ENCODE peak calls at places on chromosomes 2 and 18, in five cellular contexts. One of them, this sample, is unnamed.

GRCh38 chr2:229090231-229090630 is 180.9 kb downstream of the PID1 start:
- DNase-seq in activated CD4-positive, alpha-beta T cell treated with anti-CD3 and anti-CD28 coated beads, Interleukin-2, amount 50 U/mL, for 1 hour: no peak
- DNase-seq in GM23338: peak; percentile 9
- DNase-seq in A549: no peak
- DNase-seq in B cell: no peak
- DNase-seq in this sample: no peak

GRCh38 chr2:59302683-59303082 is 1061.6 kb upstream of the FANCL start:
- DNase-seq in A549: no peak
- DNase-seq in B cell: no peak
- DNase-seq in activated CD4-positive, alpha-beta T cell treated with anti-CD3 and anti-CD28 coated beads, Interleukin-2, amount 50 U/mL, for 1 hour: no peak
- DNase-seq in GM23338: no peak
- DNase-seq in this sample: no peak

GRCh38 chr18:70450658-70451253 is 161.9 kb downstream of the SOCS6 start:
- DNase-seq in activated CD4-positive, alpha-beta T cell treated with anti-CD3 and anti-CD28 coated beads, Interleukin-2, amount 50 U/mL, for 1 hour: no peak
- DNase-seq in A549: no peak
- DNase-seq in B cell: no peak
- DNase-seq in GM23338: peak; percentile 41
- DNase-seq in this sample: no peak

GRCh38 chr2:37877457-37878315 is 47.4 kb upstream of the RMDN2 start:
- DNase-seq in B cell: peak; percentile 31
- DNase-seq in GM23338: peak; percentile 81
- DNase-seq in A549: peak; percentile 59
- DNase-seq in activated CD4-positive, alpha-beta T cell treated with anti-CD3 and anti-CD28 coated beads, Interleukin-2, amount 50 U/mL, for 1 hour: no peak
- DNase-seq in this sample: no peak

GRCh38 chr2:234290671-234291070 is 206.2 kb downstream of the ARL4C start:
- DNase-seq in GM23338: no peak
- DNase-seq in A549: no peak
- DNase-seq in B cell: peak; percentile 46
- DNase-seq in activated CD4-positive, alpha-beta T cell treated with anti-CD3 and anti-CD28 coated beads, Interleukin-2, amount 50 U/mL, for 1 hour: peak; percentile 77
- DNase-seq in this sample: no peak

GRCh38 chr18:76058146-76058545 is 436.9 kb downstream of the ZNF516 start:
- DNase-seq in GM23338: no peak
- DNase-seq in A549: no peak
- DNase-seq in B cell: no peak
- DNase-seq in activated CD4-positive, alpha-beta T cell treated with anti-CD3 and anti-CD28 coated beads, Interleukin-2, amount 50 U/mL, for 1 hour: no peak
- DNase-seq in this sample: no peak

GRCh38 chr2:241546771-241547498 is 11.6 kb upstream of the BOK start:
- DNase-seq in A549: no peak
- DNase-seq in B cell: no peak
- DNase-seq in GM23338: peak; percentile 57
- DNase-seq in activated CD4-positive, alpha-beta T cell treated with anti-CD3 and anti-CD28 coated beads, Interleukin-2, amount 50 U/mL, for 1 hour: no peak
- DNase-seq in this sample: peak; percentile 67

GRCh38 chr2:210086292-210086691 is 83.9 kb downstream of the RPE start:
- DNase-seq in activated CD4-positive, alpha-beta T cell treated with anti-CD3 and anti-CD28 coated beads, Interleukin-2, amount 50 U/mL, for 1 hour: no peak
- DNase-seq in GM23338: no peak
- DNase-seq in A549: no peak
- DNase-seq in B cell: no peak
- DNase-seq in this sample: no peak

GRCh38 chr2:224837558-224837957 is 121.4 kb upstream of the CCDC195 start:
- DNase-seq in A549: no peak
- DNase-seq in GM23338: no peak
- DNase-seq in B cell: no peak
- DNase-seq in activated CD4-positive, alpha-beta T cell treated with anti-CD3 and anti-CD28 coated beads, Interleukin-2, amount 50 U/mL, for 1 hour: no peak
- DNase-seq in this sample: no peak

GRCh38 chr2:67733517-67733916 is 329.3 kb downstream of the C1D start:
- DNase-seq in B cell: no peak
- DNase-seq in activated CD4-positive, alpha-beta T cell treated with anti-CD3 and anti-CD28 coated beads, Interleukin-2, amount 50 U/mL, for 1 hour: no peak
- DNase-seq in GM23338: peak; percentile 66
- DNase-seq in A549: peak; percentile 21
- DNase-seq in this sample: no peak

GRCh38 chr2:140526575-140526974 is 1604.2 kb downstream of the LRP1B start:
- DNase-seq in activated CD4-positive, alpha-beta T cell treated with anti-CD3 and anti-CD28 coated beads, Interleukin-2, amount 50 U/mL, for 1 hour: no peak
- DNase-seq in B cell: no peak
- DNase-seq in GM23338: peak; percentile 3
- DNase-seq in A549: no peak
- DNase-seq in this sample: no peak

GRCh38 chr2:234763051-234763909 is 188.5 kb upstream of the SH3BP4 start:
- DNase-seq in A549: no peak
- DNase-seq in activated CD4-positive, alpha-beta T cell treated with anti-CD3 and anti-CD28 coated beads, Interleukin-2, amount 50 U/mL, for 1 hour: no peak
- DNase-seq in B cell: no peak
- DNase-seq in GM23338: no peak
- DNase-seq in this sample: no peak

GRCh38 chr2:204234879-204235278 is 298.3 kb downstream of the ICOS start:
- DNase-seq in activated CD4-positive, alpha-beta T cell treated with anti-CD3 and anti-CD28 coated beads, Interleukin-2, amount 50 U/mL, for 1 hour: no peak
- DNase-seq in B cell: no peak
- DNase-seq in A549: no peak
- DNase-seq in GM23338: no peak
- DNase-seq in this sample: peak; percentile 57

GRCh38 chr2:121376851-121377250 is 91.8 kb upstream of the TFCP2L1 start:
- DNase-seq in GM23338: no peak
- DNase-seq in A549: no peak
- DNase-seq in activated CD4-positive, alpha-beta T cell treated with anti-CD3 and anti-CD28 coated beads, Interleukin-2, amount 50 U/mL, for 1 hour: no peak
- DNase-seq in B cell: no peak
- DNase-seq in this sample: no peak

GRCh38 chr18:69636529-69637301 is 236.0 kb downstream of the DOK6 start:
- DNase-seq in GM23338: peak; percentile 66
- DNase-seq in A549: no peak
- DNase-seq in B cell: no peak
- DNase-seq in activated CD4-positive, alpha-beta T cell treated with anti-CD3 and anti-CD28 coated beads, Interleukin-2, amount 50 U/mL, for 1 hour: peak; percentile 11
- DNase-seq in this sample: no peak

GRCh38 chr18:8609711-8610441 is 639 bp downstream of the RAB12 start:
- DNase-seq in B cell: peak; percentile 28
- DNase-seq in A549: no peak
- DNase-seq in GM23338: no peak
- DNase-seq in activated CD4-positive, alpha-beta T cell treated with anti-CD3 and anti-CD28 coated beads, Interleukin-2, amount 50 U/mL, for 1 hour: no peak
- DNase-seq in this sample: no peak

GRCh38 chr2:238793351-238793750 is 54.5 kb upstream of the TWIST2 start:
- DNase-seq in GM23338: no peak
- DNase-seq in activated CD4-positive, alpha-beta T cell treated with anti-CD3 and anti-CD28 coated beads, Interleukin-2, amount 50 U/mL, for 1 hour: no peak
- DNase-seq in A549: no peak
- DNase-seq in B cell: no peak
- DNase-seq in this sample: no peak

GRCh38 chr2:203603451-203604389 is 68.6 kb upstream of the RAPH1 start:
- DNase-seq in activated CD4-positive, alpha-beta T cell treated with anti-CD3 and anti-CD28 coated beads, Interleukin-2, amount 50 U/mL, for 1 hour: no peak
- DNase-seq in B cell: no peak
- DNase-seq in GM23338: no peak
- DNase-seq in A549: no peak
- DNase-seq in this sample: no peak

GRCh38 chr2:241603686-241604085 is 33.3 kb downstream of the THAP4 start:
- DNase-seq in GM23338: no peak
- DNase-seq in A549: no peak
- DNase-seq in activated CD4-positive, alpha-beta T cell treated with anti-CD3 and anti-CD28 coated beads, Interleukin-2, amount 50 U/mL, for 1 hour: no peak
- DNase-seq in B cell: no peak
- DNase-seq in this sample: no peak

GRCh38 chr2:211033765-211034164 is 477.4 kb downstream of the CPS1 start:
- DNase-seq in A549: peak; percentile 0
- DNase-seq in GM23338: peak; percentile 70
- DNase-seq in activated CD4-positive, alpha-beta T cell treated with anti-CD3 and anti-CD28 coated beads, Interleukin-2, amount 50 U/mL, for 1 hour: no peak
- DNase-seq in B cell: no peak
- DNase-seq in this sample: no peak

GRCh38 chr2:96097951-96098823 is 18.2 kb downstream of the ADRA2B start:
- DNase-seq in A549: no peak
- DNase-seq in activated CD4-positive, alpha-beta T cell treated with anti-CD3 and anti-CD28 coated beads, Interleukin-2, amount 50 U/mL, for 1 hour: no peak
- DNase-seq in GM23338: no peak
- DNase-seq in B cell: no peak
- DNase-seq in this sample: no peak

GRCh38 chr2:50957880-50958279 is 74.1 kb downstream of the NRXN1 start:
- DNase-seq in B cell: no peak
- DNase-seq in activated CD4-positive, alpha-beta T cell treated with anti-CD3 and anti-CD28 coated beads, Interleukin-2, amount 50 U/mL, for 1 hour: no peak
- DNase-seq in GM23338: no peak
- DNase-seq in A549: no peak
- DNase-seq in this sample: no peak

GRCh38 chr2:46540496-46541342 is 61.4 kb downstream of the TMEM247 start:
- DNase-seq in GM23338: no peak
- DNase-seq in A549: peak; percentile 33
- DNase-seq in activated CD4-positive, alpha-beta T cell treated with anti-CD3 and anti-CD28 coated beads, Interleukin-2, amount 50 U/mL, for 1 hour: no peak
- DNase-seq in B cell: no peak
- DNase-seq in this sample: peak; percentile 31

This sample was measured in T1000.